ENCODE peak calls at places on chromosomes 11 and 22, in nine cellular contexts. Y is transverse colon, O is AG09319, J is psoas muscle, G is cardiac fibroblast, S is fibroblast of mammary gland, K is heart right ventricle, A is uterus, B is IMR-90. U is an unnamed sample.
A peak's percentile ranks its signal among the peaks of the same experiment; 100 is the strongest.

GRCh38 chr11:2788751-2789140 is 89.0 kb upstream of the KCNQ1OT1 start:
- DNase-seq in Y (peak; percentile 7), O (no peak), J (peak; percentile 26), G (no peak), S (no peak), K (no peak), A (peak; percentile 10), B (no peak), U (no peak)

GRCh38 chr11:16317712-16318111 is 38.6 kb downstream of the SOX6 start:
- DNase-seq in Y (no peak), O (no peak), J (no peak), G (no peak), S (no peak), K (no peak), A (no peak), B (no peak), U (no peak)

GRCh38 chr11:76588455-76589325 is 81.9 kb downstream of the LRRC32 start:
- DNase-seq in Y (peak; percentile 57), O (no peak), J (peak; percentile 78), G (peak; percentile 84), S (no peak), K (peak; percentile 77), A (peak; percentile 65), B (peak; percentile 25), U (no peak)

GRCh38 chr22:22684605-22685561 is 40.5 kb downstream of the GGTLC2 start:
- DNase-seq in Y (peak; percentile 58), O (peak; percentile 79), J (no peak), G (peak; percentile 72), S (peak; percentile 88), K (no peak), A (peak; percentile 23), B (peak; percentile 88), U (peak; percentile 43)

GRCh38 chr22:33023119-33023827 is 34.9 kb downstream of the SYN3 start:
- DNase-seq in Y (no peak), O (no peak), J (no peak), G (no peak), S (no peak), K (no peak), A (no peak), B (no peak), U (no peak)

GRCh38 chr11:43933608-43934358 is 8.7 kb upstream of the C11orf96 start:
- DNase-seq in Y (no peak), O (no peak), J (peak; percentile 70), G (peak; percentile 75), S (peak; percentile 76), K (no peak), A (no peak), B (peak; percentile 48), U (no peak)

GRCh38 chr11:46050652-46051051 is 70.6 kb downstream of the PHF21A start:
- DNase-seq in Y (no peak), O (no peak), J (no peak), G (no peak), S (no peak), K (no peak), A (no peak), B (no peak), U (no peak)

GRCh38 chr22:48053973-48054372 is 1291.5 kb downstream of the TBC1D22A start:
- DNase-seq in Y (no peak), O (no peak), J (no peak), G (no peak), S (no peak), K (no peak), A (no peak), B (no peak), U (no peak)

GRCh38 chr11:59794417-59794816 is 16.2 kb downstream of the MRPL16 start:
- DNase-seq in Y (no peak), O (no peak), J (no peak), G (no peak), S (no peak), K (no peak), A (no peak), B (no peak), U (no peak)

GRCh38 chr11:13000721-13001120 is 8.4 kb upstream of the RASSF10 start:
- DNase-seq in Y (no peak), O (no peak), J (no peak), G (no peak), S (no peak), K (no peak), A (no peak), B (no peak), U (peak; percentile 32)

GRCh38 chr11:96215094-96215782 is 127.8 kb downstream of the MAML2 start:
- DNase-seq in Y (peak; percentile 63), O (no peak), J (no peak), G (peak; percentile 57), S (peak; percentile 80), K (no peak), A (peak; percentile 41), B (peak; percentile 76), U (no peak)

GRCh38 chr11:67502328-67502979 is 2.7 kb downstream of the PITPNM1 start:
- DNase-seq in Y (no peak), O (no peak), J (no peak), G (no peak), S (no peak), K (no peak), A (no peak), B (no peak), U (no peak)

GRCh38 chr11:104183572-104183971 is 19.6 kb upstream of the PDGFD start:
- DNase-seq in Y (no peak), O (no peak), J (no peak), G (no peak), S (peak; percentile 8), K (no peak), A (no peak), B (peak; percentile 16), U (no peak)

GRCh38 chr11:122354029-122354697 is 238.1 kb upstream of the BLID start:
- DNase-seq in Y (no peak), O (no peak), J (no peak), G (peak; percentile 50), S (no peak), K (no peak), A (no peak), B (no peak), U (no peak)

GRCh38 chr22:28820885-28821284 is 20.5 kb upstream of the XBP1 start:
- DNase-seq in Y (no peak), O (no peak), J (no peak), G (no peak), S (no peak), K (no peak), A (no peak), B (no peak), U (no peak)

GRCh38 chr22:22943521-22944267 is 56.1 kb downstream of the IGLL5 start:
- DNase-seq in Y (peak; percentile 7), O (no peak), J (no peak), G (no peak), S (no peak), K (no peak), A (no peak), B (no peak), U (no peak)

GRCh38 chr11:17519486-17519885 is 24.7 kb downstream of the USH1C start:
- DNase-seq in Y (no peak), O (no peak), J (no peak), G (no peak), S (no peak), K (no peak), A (no peak), B (no peak), U (no peak)

GRCh38 chr11:109424893-109425292 is 2.9 kb downstream of the C11orf87 start:
- DNase-seq in Y (no peak), O (no peak), J (no peak), G (no peak), S (no peak), K (peak; percentile 11), A (no peak), B (no peak), U (no peak)

GRCh38 chr11:64356498-64357411 is 2.2 kb upstream of the RPS6KA4 start:
- DNase-seq in Y (no peak), O (no peak), J (peak; percentile 49), G (peak; percentile 60), S (peak; percentile 47), K (no peak), A (no peak), B (no peak), U (no peak)
- TF ChIP-seq CTCF in Y (no peak), O (peak; percentile 35), J (no peak), G (peak; percentile 54), S (peak; percentile 36), K (peak; percentile 24), A (no peak), B (peak; percentile 43), U (peak; percentile 58)

DNA sequence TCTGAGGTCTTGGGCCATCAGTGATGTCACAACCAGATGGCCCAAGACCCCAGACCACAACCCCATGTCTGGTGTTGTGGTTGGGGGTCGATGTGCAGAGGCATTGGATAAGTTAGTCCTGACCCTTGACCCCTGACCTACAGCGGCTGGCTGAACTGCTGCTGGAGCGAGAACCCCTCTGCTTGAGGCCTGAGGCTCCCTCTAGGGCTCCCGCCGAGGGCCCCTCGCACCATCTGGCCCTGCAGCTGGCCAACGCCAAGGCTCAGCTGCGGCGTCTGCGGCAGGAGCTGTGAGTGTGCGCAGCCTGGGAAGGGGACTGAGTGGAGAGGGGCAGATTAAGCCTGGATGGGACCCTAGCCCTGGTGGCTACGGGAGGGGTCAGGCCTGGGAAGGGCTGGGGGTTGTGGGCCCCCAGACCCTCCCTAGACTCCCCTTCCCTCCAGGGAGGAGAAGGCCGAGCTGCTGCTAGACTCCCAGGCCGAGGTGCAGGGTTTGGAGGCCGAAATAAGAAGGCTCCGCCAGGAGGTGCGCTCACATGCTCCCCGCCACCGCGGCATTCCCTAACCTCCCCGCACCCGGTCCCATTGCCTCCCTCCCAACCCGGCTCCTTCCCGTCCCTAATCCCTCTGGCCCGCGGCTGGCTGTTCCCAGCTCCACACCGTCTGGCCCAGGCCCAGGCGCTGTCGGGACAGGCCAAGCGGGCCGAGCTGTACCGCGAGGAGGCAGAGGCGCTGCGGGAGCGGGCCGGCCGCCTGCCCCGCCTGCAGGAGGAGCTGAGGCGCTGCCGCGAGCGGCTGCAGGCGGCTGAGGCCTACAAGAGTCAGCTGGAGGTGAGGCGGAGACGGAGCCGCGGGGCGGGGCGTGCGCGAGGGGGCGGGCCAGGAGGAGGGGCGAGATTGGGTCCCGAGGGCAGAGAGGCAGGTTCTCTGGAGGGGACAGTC is 2.1 kb downstream of the CCDC88B start:
- DNase-seq in Y (peak; percentile 96), O (peak; percentile 59), J (peak; percentile 95), G (peak; percentile 91), S (peak; percentile 80), K (peak; percentile 93), A (peak; percentile 80), B (peak; percentile 81), U (peak; percentile 33)
- TF ChIP-seq CTCF in Y (peak; percentile 52), O (peak; percentile 27), J (peak; percentile 51), G (no peak), S (no peak), K (peak; percentile 52), A (no peak), B (peak; percentile 62), U (peak; percentile 47)

GRCh38 chr22:49736538-49736937 is 91.1 kb downstream of the BRD1 start:
- DNase-seq in Y (no peak), O (no peak), J (no peak), G (no peak), S (no peak), K (no peak), A (no peak), B (no peak), U (no peak)
- TF ChIP-seq CTCF in Y (no peak), O (no peak), J (no peak), G (no peak), S (no peak), K (no peak), A (no peak), B (no peak), U (no peak)

DNA sequence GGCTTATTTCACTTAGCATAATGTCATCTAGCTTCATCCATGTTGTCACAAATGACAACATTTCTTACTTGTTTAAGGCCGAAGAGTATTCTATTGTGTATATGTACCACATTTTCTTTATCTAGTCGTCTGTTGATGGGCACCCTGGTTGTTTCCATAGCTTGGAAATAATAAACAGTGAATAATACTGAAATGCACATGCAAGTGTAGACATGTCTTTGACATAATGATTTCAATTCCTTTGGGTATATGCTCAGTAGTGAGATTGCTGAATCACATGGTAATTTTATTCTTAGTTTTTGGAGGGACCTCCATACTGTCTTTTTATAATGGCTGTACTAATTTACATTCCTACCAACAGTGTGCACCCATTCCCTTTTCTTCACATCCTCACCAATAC is 508.0 kb downstream of the NELL1 start:
- DNase-seq in Y (no peak), O (no peak), J (no peak), G (no peak), S (no peak), K (no peak), A (no peak), B (no peak), U (no peak)
- TF ChIP-seq CTCF in Y (no peak), O (no peak), J (no peak), G (no peak), S (no peak), K (no peak), A (no peak), B (no peak), U (no peak)